ENCODE peak calls at places on chromosomes 11 and 22, in eight cellular contexts. I is PC-3, Y is cardiac muscle cell, O is fibroblast of pulmonary artery, M is heart right ventricle, J is Panc1, L is left ventricle myocardium inferior, T is neural progenitor cell. F is an unnamed sample.

GRCh38 chr22:27431896-27432295 is 369.7 kb downstream of the MN1 start:
- DNase-seq in Y (no peak), M (no peak), J (no peak), T (no peak), I (no peak), L (no peak), O (no peak), F (no peak)

GRCh38 chr11:6992026-6992425 is 28.1 kb downstream of the ZNF214 start:
- DNase-seq in T (no peak), M (no peak), L (no peak), J (no peak), I (no peak), Y (peak; percentile 25), O (peak; percentile 44), F (no peak)

GRCh38 chr22:42180349-42180842 is 49.8 kb upstream of the CYP2D6 start:
- DNase-seq in L (no peak), O (no peak), Y (no peak), M (no peak), I (no peak), T (no peak), J (no peak), F (peak; percentile 79)

GRCh38 chr11:1257366-1257765 is 34.5 kb downstream of the MUC5B start:
- DNase-seq in M (no peak), L (no peak), O (no peak), Y (no peak), I (no peak), J (no peak), T (no peak), F (no peak)

GRCh38 chr11:123166095-123166559 is 28.9 kb downstream of the CLMP start:
- DNase-seq in T (peak; percentile 70), I (peak; percentile 57), Y (peak; percentile 94), L (peak; percentile 36), J (no peak), M (peak; percentile 32), O (peak; percentile 87), F (no peak)

GRCh38 chr22:43201486-43202219 is 14.7 kb upstream of the TTLL12 start:
- DNase-seq in T (no peak), M (no peak), J (no peak), I (no peak), Y (no peak), L (no peak), O (no peak), F (no peak)

GRCh38 chr11:24587655-24588054 is 90.8 kb downstream of the LUZP2 start:
- DNase-seq in J (no peak), L (no peak), I (no peak), M (no peak), O (peak; percentile 16), Y (peak; percentile 12), T (no peak), F (no peak)

GRCh38 chr22:50739279-50739691 is 1.3 kb downstream of the ACR start:
- DNase-seq in M (no peak), O (no peak), T (no peak), J (no peak), Y (no peak), I (no peak), L (no peak), F (no peak)

GRCh38 chr22:49462795-49463194 is 364.9 kb downstream of the BRD1 start:
- DNase-seq in Y (no peak), O (no peak), T (no peak), L (no peak), M (no peak), I (no peak), J (no peak), F (no peak)

GRCh38 chr22:23177197-23177596 is 3.1 kb upstream of the BCR start:
- DNase-seq in J (no peak), Y (no peak), T (no peak), M (no peak), O (no peak), I (no peak), L (no peak), F (no peak)

GRCh38 chr11:61972112-61972795 is 4.8 kb upstream of the FTH1 start:
- DNase-seq in L (no peak), J (no peak), O (no peak), T (no peak), I (no peak), Y (peak; percentile 97), M (no peak), F (no peak)
- H3K4me3 ChIP-seq in L (peak overlapping the region; percentile 38), J (no peak overlapping the region), O (peak overlapping the region; percentile 40), T (no peak overlapping the region), I (peak overlapping the region; percentile 40), Y (no peak overlapping the region), M (no peak overlapping the region), F (no peak overlapping the region)

DNA sequence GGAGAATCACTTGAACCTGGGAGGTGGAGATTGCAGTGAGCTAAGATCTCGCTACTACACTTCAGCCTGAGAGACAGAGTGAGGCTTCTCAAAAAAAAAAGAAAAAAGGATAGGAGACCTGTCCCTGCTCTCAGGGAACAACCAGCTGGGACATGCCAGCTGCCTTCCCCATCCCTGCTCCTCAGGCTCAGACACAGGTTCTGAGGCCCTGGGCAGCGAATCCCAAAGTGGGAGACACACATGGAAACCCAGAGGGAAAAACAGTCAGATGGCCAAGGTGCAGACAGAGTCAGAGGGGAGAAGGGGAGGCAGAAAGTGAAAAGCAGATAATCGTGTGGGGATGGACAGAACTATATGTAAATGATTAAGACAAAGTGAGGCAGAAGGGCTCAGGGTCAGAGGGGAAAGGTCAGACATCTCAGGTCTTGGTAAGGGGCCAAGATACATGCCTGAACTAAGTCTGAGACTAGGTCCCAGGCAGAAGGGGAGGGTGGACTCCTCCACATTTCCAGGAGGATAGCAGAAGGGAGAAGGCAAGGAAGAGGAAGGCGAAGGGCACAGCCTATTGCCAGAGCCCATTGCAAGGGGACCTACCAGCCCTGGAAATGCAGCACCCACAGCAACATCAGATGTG is 14.2 kb downstream of the STARD10 start:
- DNase-seq in I (no peak), O (no peak), Y (no peak), J (no peak), T (no peak), M (no peak), L (no peak), F (no peak)
- H3K4me3 ChIP-seq in I (no peak overlapping the region), O (no peak overlapping the region), Y (no peak overlapping the region), J (no peak overlapping the region), T (no peak overlapping the region), M (no peak overlapping the region), L (peak overlapping the region; percentile 79), F (no peak overlapping the region)

DNA sequence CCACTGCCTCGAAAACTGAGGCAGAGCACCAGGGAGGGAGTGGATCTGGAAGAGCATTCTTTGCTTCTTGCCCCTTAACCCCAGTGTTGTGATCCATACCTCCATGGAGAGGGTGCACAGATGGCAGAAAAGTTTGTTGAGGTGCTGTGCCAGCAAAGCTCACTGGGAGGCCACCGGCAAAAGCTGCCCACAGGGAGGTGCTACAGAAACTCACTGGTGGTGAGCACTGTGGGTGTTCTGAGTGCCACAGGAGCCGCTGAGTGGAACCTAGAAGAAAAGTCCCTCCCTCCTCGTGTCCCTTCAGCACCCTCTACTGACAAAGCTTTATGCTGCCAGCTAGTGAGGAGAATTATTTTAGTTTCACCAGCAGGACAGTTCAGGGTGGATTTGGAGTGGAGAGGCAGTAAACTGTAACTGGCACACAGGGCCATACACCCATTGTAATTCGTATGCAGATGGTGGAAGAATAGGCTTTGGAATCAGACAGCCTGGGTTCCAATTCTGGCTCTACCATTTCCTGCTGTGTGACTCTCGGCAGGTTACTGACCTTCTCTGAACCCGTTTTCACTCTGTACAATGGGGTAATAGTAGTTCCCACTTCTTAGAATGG is 84.6 kb downstream of the SWAP70 start:
- DNase-seq in M (no peak), I (peak; percentile 80), O (peak; percentile 89), L (no peak), Y (peak; percentile 86), J (peak; percentile 77), T (peak; percentile 65), F (peak; percentile 52)
- H3K4me3 ChIP-seq in M (no peak overlapping the region), I (no peak overlapping the region), O (no peak overlapping the region), L (no peak overlapping the region), Y (no peak overlapping the region), J (no peak overlapping the region), T (no peak overlapping the region), F (no peak overlapping the region)

GRCh38 chr11:62854825-62855570 is 15.6 kb upstream of the WDR74 start:
- DNase-seq in M (no peak), L (no peak), Y (no peak), J (no peak), I (no peak), O (peak; percentile 24), T (no peak), F (no peak)

GRCh38 chr11:62853279-62853965 is 14.0 kb upstream of the WDR74 start:
- DNase-seq in Y (no peak), O (no peak), J (no peak), T (no peak), L (no peak), I (no peak), M (no peak), F (peak; percentile 75)

GRCh38 chr11:62855571-62856332 is 16.4 kb upstream of the WDR74 start:
- DNase-seq in O (peak; percentile 98), L (peak; percentile 94), J (peak; percentile 92), M (peak; percentile 96), Y (peak; percentile 98), T (peak; percentile 99), I (peak; percentile 100), F (peak; percentile 99)

GRCh38 chr11:62852523-62853188 is 13.3 kb upstream of the WDR74 start:
- DNase-seq in L (no peak), I (no peak), O (no peak), J (no peak), T (no peak), Y (no peak), M (no peak), F (no peak)

GRCh38 chr11:62854013-62854824 is 14.8 kb upstream of the WDR74 start:
- DNase-seq in J (no peak), M (no peak), L (no peak), O (no peak), Y (no peak), I (no peak), T (no peak), F (no peak)
- H3K4me3 ChIP-seq in J (peak overlapping the region; percentile 99), M (peak overlapping the region; percentile 67), L (peak overlapping the region; percentile 94), O (peak overlapping the region; percentile 82), Y (peak overlapping the region; percentile 76), I (peak overlapping the region; percentile 93), T (peak overlapping the region; percentile 87), F (peak overlapping the region; percentile 89)

DNA sequence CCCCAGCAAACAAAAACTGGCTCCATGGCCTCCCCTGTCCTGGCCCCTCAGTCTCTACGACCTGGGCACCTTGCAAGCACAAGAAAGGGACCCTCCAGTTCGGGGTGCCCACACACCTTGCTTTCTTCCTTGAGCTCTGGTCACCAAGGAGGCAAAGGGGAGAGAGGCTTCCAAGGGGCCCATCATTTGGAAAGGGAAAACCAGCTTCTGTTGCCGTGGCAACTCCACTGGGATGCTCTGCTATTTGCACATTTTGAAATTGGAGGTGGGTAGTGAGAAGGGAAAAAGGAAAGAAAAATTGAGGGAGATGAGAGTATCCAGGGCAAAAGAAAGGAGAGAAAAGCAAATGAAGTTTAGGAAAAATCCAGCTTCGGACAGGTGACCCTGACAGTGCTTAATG is 388.4 kb downstream of the SHANK2 start:
- DNase-seq in Y (no peak), I (no peak), T (no peak), M (no peak), L (no peak), O (no peak), J (no peak), F (no peak)
- H3K4me3 ChIP-seq in Y (no peak overlapping the region), I (no peak overlapping the region), T (no peak overlapping the region), M (no peak overlapping the region), L (no peak overlapping the region), O (no peak overlapping the region), J (no peak overlapping the region), F (no peak overlapping the region)